ENCODE peak calls at places on chromosomes 6 and 20, in eight cellular contexts. E is adrenal gland, V is cardiac fibroblast, N is uterus, C is A549, G is H9, B is fibroblast of pulmonary artery, W is progenitor cell of endocrine pancreas. K is an unnamed sample.

GRCh38 chr6:53055873-53056272 is 9.3 kb upstream of the FBXO9 start:
- DNase-seq in E (no peak), V (no peak), N (no peak), C (no peak), G (no peak), B (no peak), W (no peak), K (no peak)

GRCh38 chr6:32153252-32153834 is 598 bp upstream of the PPT2 start:
- DNase-seq in E (peak; percentile 51), V (no peak), N (peak; percentile 57), C (no peak), G (peak; percentile 82), B (no peak), W (peak; percentile 21), K (no peak)

GRCh38 chr6:143726015-143726647 is 48.4 kb downstream of the PHACTR2 start:
- DNase-seq in E (no peak), V (no peak), N (no peak), C (no peak), G (no peak), B (no peak), W (no peak), K (no peak)

GRCh38 chr6:145147559-145147958 is 587.8 kb downstream of the EPM2A start:
- DNase-seq in E (no peak), V (no peak), N (no peak), C (no peak), G (no peak), B (no peak), W (no peak), K (no peak)

GRCh38 chr6:145629478-145629877 is 105.8 kb downstream of the EPM2A start:
- DNase-seq in E (no peak), V (no peak), N (no peak), C (no peak), G (no peak), B (no peak), W (no peak), K (no peak)

GRCh38 chr20:19786311-19786710 is 28.3 kb downstream of the RIN2 start:
- DNase-seq in E (peak; percentile 46), V (peak; percentile 94), N (no peak), C (no peak), G (peak; percentile 43), B (peak; percentile 95), W (no peak), K (no peak)

GRCh38 chr20:29740951-29741593 is 1516.4 kb upstream of the DEFB115 start:
- DNase-seq in E (no peak), V (no peak), N (no peak), C (no peak), G (no peak), B (no peak), W (no peak), K (no peak)

GRCh38 chr6:35601331-35602132 is 87.2 kb downstream of the FKBP5 start:
- DNase-seq in E (peak; percentile 56), V (peak; percentile 93), N (peak; percentile 64), C (peak; percentile 51), G (no peak), B (peak; percentile 93), W (no peak), K (no peak)

GRCh38 chr6:101747160-101747559 is 353.7 kb downstream of the GRIK2 start:
- DNase-seq in E (no peak), V (peak; percentile 45), N (no peak), C (no peak), G (no peak), B (peak; percentile 19), W (no peak), K (no peak)

GRCh38 chr20:57573893-57574292 is 13.0 kb downstream of the PCK1 start:
- DNase-seq in E (no peak), V (no peak), N (no peak), C (no peak), G (peak; percentile 45), B (no peak), W (no peak), K (no peak)
- TF ChIP-seq CTCF in E (no peak), V (no peak), N (no peak), C (no peak), G (peak; percentile 78), B (peak; percentile 10), W (peak; percentile 50), K (peak; percentile 58)

GRCh38 chr6:157670466-157671186 is 152.4 kb upstream of the SNX9 start:
- DNase-seq in E (no peak), V (peak; percentile 39), N (peak; percentile 66), C (no peak), G (no peak), B (no peak), W (no peak), K (no peak)

GRCh38 chr6:157668034-157668401 is 155.0 kb upstream of the SNX9 start:
- DNase-seq in E (no peak), V (no peak), N (no peak), C (no peak), G (no peak), B (no peak), W (no peak), K (no peak)

GRCh38 chr6:157667211-157668033 is 155.6 kb upstream of the SNX9 start:
- DNase-seq in E (peak; percentile 75), V (peak; percentile 75), N (peak; percentile 52), C (peak; percentile 46), G (peak; percentile 51), B (peak; percentile 78), W (peak; percentile 26), K (no peak)

GRCh38 chr6:157668690-157669089 is 154.4 kb upstream of the SNX9 start:
- DNase-seq in E (no peak), V (no peak), N (no peak), C (no peak), G (no peak), B (no peak), W (no peak), K (no peak)

DNA sequence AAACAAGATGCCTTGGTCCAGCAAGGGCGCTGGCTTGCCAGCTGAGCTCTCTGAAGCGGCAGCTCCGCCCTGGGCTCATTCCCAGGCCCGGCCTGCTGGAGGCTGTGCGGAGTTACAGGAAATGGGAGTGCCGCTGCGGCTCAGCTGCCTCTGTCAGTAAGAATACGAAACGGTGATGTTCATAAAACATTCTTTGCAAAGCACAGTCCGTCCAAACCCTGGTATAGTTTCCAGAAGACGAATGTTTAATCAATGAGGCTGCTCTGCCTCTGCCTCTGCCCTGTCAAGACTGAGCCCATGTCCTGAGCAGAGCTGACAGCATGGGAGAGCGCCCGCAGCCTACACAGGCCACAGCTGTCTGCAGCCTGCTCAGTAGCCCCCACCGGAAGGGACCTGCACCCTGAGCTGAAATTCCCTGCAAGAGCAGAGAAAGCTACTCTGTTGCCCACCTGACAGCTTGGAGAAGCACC is 153.3 kb upstream of the SNX9 start:
- DNase-seq in E (peak; percentile 59), V (peak; percentile 92), N (peak; percentile 78), C (peak; percentile 27), G (peak; percentile 78), B (peak; percentile 81), W (no peak), K (no peak)
- TF ChIP-seq CTCF in E (no peak), V (peak; percentile 41), N (peak; percentile 18), C (no peak), G (peak; percentile 42), B (peak; percentile 38), W (peak; percentile 17), K (peak; percentile 43)

GRCh38 chr20:25087186-25087929 is 5.4 kb upstream of the VSX1 start:
- DNase-seq in E (no peak), V (no peak), N (no peak), C (no peak), G (no peak), B (no peak), W (no peak), K (no peak)

GRCh38 chr20:25088267-25088666 is 6.3 kb upstream of the VSX1 start:
- DNase-seq in E (no peak), V (no peak), N (no peak), C (no peak), G (no peak), B (no peak), W (no peak), K (no peak)

GRCh38 chr20:25083773-25084615 is 2.1 kb upstream of the VSX1 start:
- DNase-seq in E (no peak), V (no peak), N (no peak), C (no peak), G (peak; percentile 72), B (no peak), W (peak; percentile 37), K (peak; percentile 69)

GRCh38 chr20:25084616-25085187 is 2.8 kb upstream of the VSX1 start:
- DNase-seq in E (no peak), V (no peak), N (no peak), C (no peak), G (peak; percentile 59), B (no peak), W (no peak), K (no peak)

GRCh38 chr20:25085756-25086495 is 4.0 kb upstream of the VSX1 start:
- DNase-seq in E (no peak), V (no peak), N (no peak), C (no peak), G (peak; percentile 14), B (no peak), W (no peak), K (no peak)
- TF ChIP-seq CTCF in E (no peak), V (no peak), N (no peak), C (no peak), G (no peak), B (no peak), W (no peak), K (no peak)

GRCh38 chr6:134175532-134176282 is 123.3 kb upstream of the SLC2A12 start:
- DNase-seq in E (peak; percentile 82), V (peak; percentile 88), N (peak; percentile 61), C (peak; percentile 70), G (no peak), B (peak; percentile 91), W (no peak), K (peak; percentile 76)

GRCh38 chr6:134173007-134173690 is 120.7 kb upstream of the SLC2A12 start:
- DNase-seq in E (no peak), V (peak; percentile 41), N (no peak), C (no peak), G (no peak), B (peak; percentile 47), W (no peak), K (no peak)

GRCh38 chr6:134174790-134175531 is 122.5 kb upstream of the SLC2A12 start:
- DNase-seq in E (peak; percentile 96), V (peak; percentile 96), N (peak; percentile 90), C (peak; percentile 85), G (peak; percentile 89), B (peak; percentile 91), W (peak; percentile 90), K (peak; percentile 93)

GRCh38 chr6:134172020-134172766 is 119.8 kb upstream of the SLC2A12 start:
- DNase-seq in E (no peak), V (peak; percentile 56), N (no peak), C (no peak), G (no peak), B (peak; percentile 52), W (no peak), K (no peak)

DNA sequence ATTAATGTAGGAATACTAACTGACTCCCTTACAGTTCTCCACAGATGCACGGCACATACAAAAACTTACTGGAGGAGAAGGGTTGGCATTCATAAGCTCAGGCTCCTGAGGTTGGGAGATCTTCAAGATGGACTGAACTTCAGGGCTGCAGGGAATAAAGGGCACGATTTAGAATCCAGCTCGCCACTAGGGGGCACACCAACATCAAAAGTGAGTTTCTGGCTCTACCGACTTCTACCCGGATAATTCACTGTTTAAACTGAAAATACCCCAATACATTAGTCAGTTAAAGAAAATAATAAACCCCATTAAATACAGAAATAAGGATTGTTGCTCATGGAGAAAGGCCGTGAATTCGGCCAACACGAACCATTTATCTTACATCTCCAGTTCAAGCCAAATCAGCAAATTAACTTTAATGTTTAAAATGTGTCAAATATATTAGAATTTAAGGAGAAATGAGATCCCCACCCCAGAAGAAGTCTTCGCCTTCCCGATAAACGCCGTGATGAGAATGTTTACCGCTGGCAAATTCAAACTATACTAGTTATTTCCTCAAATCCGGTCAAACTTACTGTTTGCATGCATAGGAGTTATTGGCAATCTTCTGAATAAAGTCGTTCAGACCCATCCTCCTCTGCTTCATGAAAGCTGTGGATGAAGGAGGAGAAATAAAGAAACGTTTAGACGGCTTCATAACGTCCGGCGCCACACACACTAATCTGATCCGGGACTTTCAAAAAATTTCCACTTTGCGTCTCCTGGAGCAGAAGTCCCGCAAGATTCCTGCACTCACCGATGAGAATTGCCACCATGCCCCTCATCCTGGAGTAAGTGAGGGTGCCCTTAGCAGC is 121.7 kb upstream of the SLC2A12 start:
- DNase-seq in E (peak; percentile 94), V (peak; percentile 92), N (peak; percentile 85), C (peak; percentile 82), G (peak; percentile 76), B (peak; percentile 92), W (peak; percentile 72), K (peak; percentile 86)
- TF ChIP-seq CTCF in E (peak; percentile 93), V (peak; percentile 65), N (peak; percentile 89), C (peak; percentile 83), G (peak; percentile 91), B (peak; percentile 70), W (peak; percentile 93), K (peak; percentile 96)

K was measured in type B pancreatic cell.